ENCODE peak calls at places on chromosomes 1 and 21, in ten cellular contexts. One of them, this sample, is unnamed.

GRCh38 chr21:41071410-41071809 is 96.5 kb upstream of the BACE2 start:
- DNase-seq in lung microvascular endothelial cell: no peak
- DNase-seq in head of caudate nucleus: no peak
- DNase-seq in neuronal stem cell: no peak
- DNase-seq in non-pigmented ciliary epithelial cell: no peak
- DNase-seq in neural crest cell: peak
- DNase-seq in brain microvascular endothelial cell: no peak
- DNase-seq in pons: no peak
- DNase-seq in stimulated activated naive CD8-positive, alpha-beta T cell treated with anti-CD3 and anti-CD28 coated beads, Interleukin-15, Interleukin-2, amounts not matched to agents 100 U/mL and 50 U/mL, for 24 hours: no peak
- DNase-seq in RWPE1: no peak
- DNase-seq in this sample: no peak

GRCh38 chr1:226646870-226647449 is 92.1 kb downstream of the ITPKB start:
- DNase-seq in lung microvascular endothelial cell: no peak
- DNase-seq in head of caudate nucleus: no peak
- DNase-seq in neuronal stem cell: no peak
- DNase-seq in non-pigmented ciliary epithelial cell: no peak
- DNase-seq in neural crest cell: no peak
- DNase-seq in brain microvascular endothelial cell: no peak
- DNase-seq in pons: no peak
- DNase-seq in stimulated activated naive CD8-positive, alpha-beta T cell treated with anti-CD3 and anti-CD28 coated beads, Interleukin-15, Interleukin-2, amounts not matched to agents 100 U/mL and 50 U/mL, for 24 hours: no peak
- DNase-seq in RWPE1: no peak
- DNase-seq in this sample: no peak

GRCh38 chr1:18201997-18202719 is 94.6 kb downstream of the IGSF21 start:
- DNase-seq in lung microvascular endothelial cell: no peak
- DNase-seq in head of caudate nucleus: no peak
- DNase-seq in neuronal stem cell: no peak
- DNase-seq in non-pigmented ciliary epithelial cell: no peak
- DNase-seq in neural crest cell: no peak
- DNase-seq in brain microvascular endothelial cell: no peak
- DNase-seq in pons: peak
- DNase-seq in stimulated activated naive CD8-positive, alpha-beta T cell treated with anti-CD3 and anti-CD28 coated beads, Interleukin-15, Interleukin-2, amounts not matched to agents 100 U/mL and 50 U/mL, for 24 hours: no peak
- DNase-seq in RWPE1: no peak
- DNase-seq in this sample: no peak

GRCh38 chr1:179380299-179380698 is 14.5 kb downstream of the AXDND1 start:
- DNase-seq in lung microvascular endothelial cell: no peak
- DNase-seq in head of caudate nucleus: no peak
- DNase-seq in neuronal stem cell: no peak
- DNase-seq in non-pigmented ciliary epithelial cell: no peak
- DNase-seq in neural crest cell: no peak
- DNase-seq in brain microvascular endothelial cell: no peak
- DNase-seq in pons: no peak
- DNase-seq in stimulated activated naive CD8-positive, alpha-beta T cell treated with anti-CD3 and anti-CD28 coated beads, Interleukin-15, Interleukin-2, amounts not matched to agents 100 U/mL and 50 U/mL, for 24 hours: no peak
- DNase-seq in RWPE1: no peak
- DNase-seq in this sample: no peak

GRCh38 chr1:230861970-230862595 is 6.2 kb downstream of the C1orf198 start:
- DNase-seq in lung microvascular endothelial cell: peak
- DNase-seq in head of caudate nucleus: no peak
- DNase-seq in neuronal stem cell: no peak
- DNase-seq in non-pigmented ciliary epithelial cell: peak
- DNase-seq in neural crest cell: no peak
- DNase-seq in brain microvascular endothelial cell: no peak
- DNase-seq in pons: no peak
- DNase-seq in stimulated activated naive CD8-positive, alpha-beta T cell treated with anti-CD3 and anti-CD28 coated beads, Interleukin-15, Interleukin-2, amounts not matched to agents 100 U/mL and 50 U/mL, for 24 hours: no peak
- DNase-seq in RWPE1: no peak
- DNase-seq in this sample: no peak

GRCh38 chr1:153478692-153479618 is 18.5 kb upstream of the S100A7 start:
- DNase-seq in lung microvascular endothelial cell: no peak
- DNase-seq in head of caudate nucleus: peak
- DNase-seq in neuronal stem cell: no peak
- DNase-seq in non-pigmented ciliary epithelial cell: no peak
- DNase-seq in neural crest cell: no peak
- DNase-seq in brain microvascular endothelial cell: no peak
- DNase-seq in pons: no peak
- DNase-seq in stimulated activated naive CD8-positive, alpha-beta T cell treated with anti-CD3 and anti-CD28 coated beads, Interleukin-15, Interleukin-2, amounts not matched to agents 100 U/mL and 50 U/mL, for 24 hours: no peak
- DNase-seq in RWPE1: no peak
- DNase-seq in this sample: no peak

GRCh38 chr21:15298306-15298705 is 233.5 kb upstream of the NRIP1 start:
- DNase-seq in lung microvascular endothelial cell: no peak
- DNase-seq in head of caudate nucleus: no peak
- DNase-seq in neuronal stem cell: no peak
- DNase-seq in non-pigmented ciliary epithelial cell: no peak
- DNase-seq in neural crest cell: no peak
- DNase-seq in brain microvascular endothelial cell: peak
- DNase-seq in pons: no peak
- DNase-seq in stimulated activated naive CD8-positive, alpha-beta T cell treated with anti-CD3 and anti-CD28 coated beads, Interleukin-15, Interleukin-2, amounts not matched to agents 100 U/mL and 50 U/mL, for 24 hours: no peak
- DNase-seq in RWPE1: no peak
- DNase-seq in this sample: no peak

GRCh38 chr21:14589855-14590563 is 43.9 kb upstream of the SAMSN1 start:
- DNase-seq in lung microvascular endothelial cell: no peak
- DNase-seq in head of caudate nucleus: no peak
- DNase-seq in neuronal stem cell: no peak
- DNase-seq in non-pigmented ciliary epithelial cell: no peak
- DNase-seq in neural crest cell: no peak
- DNase-seq in brain microvascular endothelial cell: no peak
- DNase-seq in pons: no peak
- DNase-seq in stimulated activated naive CD8-positive, alpha-beta T cell treated with anti-CD3 and anti-CD28 coated beads, Interleukin-15, Interleukin-2, amounts not matched to agents 100 U/mL and 50 U/mL, for 24 hours: no peak
- DNase-seq in RWPE1: no peak
- DNase-seq in this sample: no peak

GRCh38 chr1:68788762-68789161 is 291.9 kb upstream of the DEPDC1 start:
- DNase-seq in lung microvascular endothelial cell: no peak
- DNase-seq in head of caudate nucleus: no peak
- DNase-seq in neuronal stem cell: no peak
- DNase-seq in non-pigmented ciliary epithelial cell: no peak
- DNase-seq in neural crest cell: no peak
- DNase-seq in brain microvascular endothelial cell: no peak
- DNase-seq in pons: no peak
- DNase-seq in stimulated activated naive CD8-positive, alpha-beta T cell treated with anti-CD3 and anti-CD28 coated beads, Interleukin-15, Interleukin-2, amounts not matched to agents 100 U/mL and 50 U/mL, for 24 hours: no peak
- DNase-seq in RWPE1: no peak
- DNase-seq in this sample: no peak